ENCODE peak calls at places on chromosomes 6 and 20, in seven cellular contexts. M is H7; X is ELR; L is KBM-7; N is stimulated activated CD8-positive, alpha-beta memory T cell treated with anti-CD3 and anti-CD28 coated beads, Interleukin-2, amount 100 ng/mL, for 1 hour; I is Caki2; P is RPMI8226. D is an unnamed sample.
A peak's percentile ranks its signal among the peaks of the same experiment; 100 is the strongest.

GRCh38 chr20:29430531-29430930 is 1826.9 kb upstream of the DEFB115 start:
- DNase-seq in N (no peak), M (no peak), P (no peak), I (no peak), X (no peak), L (no peak), D (no peak)

GRCh38 chr20:32031007-32031958 is 20.8 kb upstream of the HCK start:
- DNase-seq in M (peak; percentile 99), X (peak; percentile 93), L (peak; percentile 76), I (peak; percentile 82), N (peak; percentile 22), P (peak; percentile 65), D (peak; percentile 88)

GRCh38 chr6:160078883-160079685 is 42.5 kb upstream of the SLC22A1 start:
- DNase-seq in P (no peak), X (no peak), L (no peak), I (no peak), M (no peak), N (no peak), D (no peak)

GRCh38 chr20:59010995-59011873 is 4.2 kb upstream of the CTSZ start:
- DNase-seq in I (no peak), L (peak; percentile 90), N (no peak), P (no peak), X (peak; percentile 90), M (peak; percentile 22), D (no peak)

GRCh38 chr6:47168176-47168575 is 126.0 kb upstream of the ADGRF1 start:
- DNase-seq in L (peak; percentile 16), N (no peak), M (no peak), X (peak; percentile 98), I (peak; percentile 82), P (no peak), D (peak; percentile 66)

GRCh38 chr6:31639449-31639861 is 13.0 kb downstream of the BAG6 start:
- DNase-seq in I (no peak), M (no peak), L (no peak), X (peak; percentile 84), N (no peak), P (no peak), D (no peak)

GRCh38 chr6:43793875-43794242 is 23.8 kb downstream of the VEGFA start:
- DNase-seq in P (no peak), L (no peak), M (no peak), I (no peak), X (no peak), N (no peak), D (no peak)

GRCh38 chr6:130050230-130050629 is 31.8 kb downstream of the L3MBTL3 start:
- DNase-seq in I (no peak), N (no peak), P (no peak), M (no peak), L (no peak), X (no peak), D (no peak)

GRCh38 chr20:22925613-22925983 is 109.5 kb upstream of the SSTR4 start:
- DNase-seq in M (no peak), N (no peak), X (peak; percentile 17), P (no peak), L (no peak), I (no peak), D (peak; percentile 55)

GRCh38 chr6:150006961-150007464 is 18.3 kb downstream of the RAET1L start:
- DNase-seq in L (peak; percentile 53), X (peak; percentile 57), P (peak; percentile 64), M (peak; percentile 82), N (no peak), I (peak; percentile 20), D (peak; percentile 39)

D was measured in RKO.